ENCODE peak calls at places on chromosomes 3 and 15, in four cellular contexts. P, C, U and T are unnamed samples.

GRCh38 chr15:76905855-76906254 is 715 bp upstream of the SCAPER start:
- DNase-seq in P (no peak), C (no peak), U (no peak), T (no peak)

GRCh38 chr3:66314455-66314854 is 93.7 kb downstream of the SLC25A26 start:
- DNase-seq in U (no peak), C (no peak), P (no peak), T (no peak)

GRCh38 chr3:152331018-152331541 is 62.4 kb downstream of the MBNL1 start:
- DNase-seq in C (peak), P (peak), U (no peak), T (no peak)

GRCh38 chr3:134594236-134594825 is 56.5 kb downstream of the KY start:
- DNase-seq in C (no peak), P (no peak), U (no peak), T (no peak)

GRCh38 chr15:77528290-77528967 is 104.3 kb downstream of the LINGO1 start:
- DNase-seq in U (no peak), P (no peak), C (no peak), T (no peak)

GRCh38 chr3:127979473-127979872 is 64.4 kb downstream of the KBTBD12 start:
- DNase-seq in P (no peak), C (no peak), U (no peak), T (no peak)

GRCh38 chr3:127574880-127575878 is 15.4 kb downstream of the TPRA1 start:
- DNase-seq in C (peak), U (peak), P (peak), T (peak)

GRCh38 chr3:79604681-79605080 is 163.1 kb downstream of the ROBO1 start:
- DNase-seq in U (no peak), C (no peak), P (no peak), T (no peak)

GRCh38 chr3:25405335-25405734 is 22.7 kb upstream of the RARB start:
- DNase-seq in C (no peak), P (no peak), U (no peak), T (no peak)